ENCODE peak calls at places on chromosomes 16 and 17, in seven cellular contexts. R is cardiac muscle cell, S is AG10803, V is lower leg skin, H is choroid plexus epithelial cell, I is astrocyte of the spinal cord, B is cardiac fibroblast. T is an unnamed sample.

GRCh38 chr16:71426069-71426879 is 15.6 kb downstream of the TLE7 start:
- DNase-seq in R (peak), S (peak), V (peak), H (peak), I (peak), B (peak), T (peak)

GRCh38 chr16:57720142-57720575 is 15.4 kb upstream of the KATNB1 start:
- DNase-seq in R (peak), S (peak), V (no peak), H (peak), I (peak), B (peak), T (peak)

GRCh38 chr17:18967806-18968744 is 16.1 kb downstream of the SLC5A10 start:
- DNase-seq in R (no peak), S (no peak), V (no peak), H (no peak), I (no peak), B (no peak), T (no peak)

GRCh38 chr17:42135664-42136653 is 13.4 kb downstream of the HSPB9 start:
- DNase-seq in R (peak), S (peak), V (no peak), H (peak), I (peak), B (peak), T (peak)

GRCh38 chr16:4115209-4115940 is 867 bp downstream of the ADCY9 start:
- DNase-seq in R (peak), S (peak), V (peak), H (peak), I (peak), B (peak), T (peak)

GRCh38 chr17:39002991-39003715 is 36.0 kb upstream of the FBXO47 start:
- DNase-seq in R (peak), S (peak), V (peak), H (peak), I (peak), B (peak), T (peak)

GRCh38 chr16:48499822-48500440 is 110.0 kb downstream of the N4BP1 start:
- DNase-seq in R (peak), S (peak), V (peak), H (peak), I (peak), B (peak), T (peak)

GRCh38 chr17:9409026-9409425 is 166.6 kb downstream of the STX8 start:
- DNase-seq in R (no peak), S (no peak), V (no peak), H (no peak), I (no peak), B (no peak), T (no peak)

GRCh38 chr16:84239910-84240309 is at the start of gene KCNG4:
- DNase-seq in R (no peak), S (no peak), V (no peak), H (no peak), I (no peak), B (no peak), T (no peak)

GRCh38 chr16:67240506-67240905 is 6.8 kb downstream of the FHOD1 start:
- DNase-seq in R (no peak), S (peak), V (no peak), H (peak), I (no peak), B (no peak), T (peak)

GRCh38 chr16:87924937-87925670 is 11.2 kb downstream of the CA5A start:
- DNase-seq in R (no peak), S (no peak), V (no peak), H (no peak), I (no peak), B (no peak), T (no peak)

GRCh38 chr16:67173808-67174705 is 3.7 kb downstream of the NOL3 start:
- DNase-seq in R (peak), S (peak), V (peak), H (peak), I (peak), B (peak), T (peak)

GRCh38 chr17:13410874-13411273 is 190.9 kb downstream of the HS3ST3A1 start:
- DNase-seq in R (peak), S (peak), V (no peak), H (peak), I (peak), B (peak), T (peak)

GRCh38 chr16:55711959-55712876 is 56.4 kb downstream of the SLC6A2 start:
- DNase-seq in R (peak), S (peak), V (peak), H (peak), I (peak), B (peak), T (peak)
- TF ChIP-seq CTCF in R (peak), S (peak), V (no peak), H (peak), I (peak), B (peak), T (peak)

GRCh38 chr16:2364638-2365210 is 24.2 kb upstream of the ABCA3 start:
- DNase-seq in R (peak), S (no peak), V (no peak), H (peak), I (no peak), B (peak), T (no peak)
- H3K4me3 ChIP-seq in R (no peak), S (no peak), V (no peak), H (no peak), I (no peak), B (no peak), T (no peak)

DNA sequence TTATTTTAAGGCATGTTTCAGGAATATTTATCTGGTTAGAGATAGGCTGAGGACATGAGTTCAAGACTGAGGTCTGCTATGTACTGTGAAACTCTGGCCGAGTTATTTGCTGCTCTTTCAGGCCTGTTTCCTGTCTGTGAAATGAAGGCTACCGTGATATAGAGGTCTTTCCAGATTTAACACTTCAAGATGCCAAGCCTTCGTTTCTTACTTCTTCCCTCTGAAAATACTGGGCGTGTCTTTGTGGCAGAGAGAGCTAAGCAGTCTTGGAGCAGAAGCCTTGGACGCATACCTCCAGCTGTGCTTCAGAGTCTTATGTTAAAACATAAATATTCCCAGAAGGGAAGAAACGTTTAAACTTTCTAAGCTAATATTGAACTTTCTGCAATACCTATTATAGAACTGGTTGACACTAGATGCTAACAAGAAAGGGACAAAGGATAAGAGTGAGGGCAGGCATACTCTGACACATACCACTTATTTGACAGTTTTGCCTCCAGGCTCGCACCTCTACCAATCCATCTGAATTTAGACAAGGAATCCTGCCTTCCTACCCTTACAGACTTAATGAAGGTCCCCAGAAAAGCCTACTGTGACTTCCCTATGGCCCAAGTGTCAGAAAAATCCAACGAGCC is 17.5 kb downstream of the WIPI1 start:
- DNase-seq in R (peak), S (no peak), V (peak), H (peak), I (no peak), B (peak), T (no peak)
- TF ChIP-seq CTCF in R (no peak), S (no peak), V (no peak), H (no peak), I (no peak), B (no peak), T (no peak)

DNA sequence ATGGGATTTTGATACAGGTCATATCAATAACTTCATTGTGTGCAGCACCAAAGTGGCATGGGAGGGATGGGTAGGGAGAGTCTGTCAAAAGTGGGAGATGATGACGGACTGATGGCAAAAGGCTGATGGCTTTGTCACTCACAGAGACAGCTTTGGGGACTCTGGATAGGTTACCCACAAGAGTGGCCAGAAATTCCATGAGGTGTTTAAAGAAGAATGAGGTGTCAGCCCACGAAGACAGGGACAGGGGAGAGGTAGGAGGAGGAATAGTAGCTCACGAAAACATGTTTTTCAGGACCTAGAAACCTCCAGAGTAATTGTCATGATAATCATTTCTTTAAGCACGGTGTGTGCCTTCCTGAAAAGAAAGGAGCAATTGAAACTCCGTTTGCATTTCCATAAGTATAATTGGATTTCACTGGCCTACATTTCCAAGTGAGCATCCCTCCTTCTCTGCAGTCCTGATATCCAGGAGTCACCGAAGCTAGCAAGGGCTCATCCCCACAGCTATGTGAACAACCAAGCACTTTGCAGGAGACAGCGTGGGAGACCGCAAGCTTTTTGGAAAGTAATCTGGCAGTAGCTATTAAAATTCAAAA is 60.0 kb downstream of the HSD17B2 start:
- DNase-seq in R (no peak), S (no peak), V (no peak), H (no peak), I (no peak), B (no peak), T (no peak)
- H3K4me3 ChIP-seq in R (no peak), S (no peak), V (no peak), H (no peak), I (no peak), B (no peak), T (no peak)

GRCh38 chr16:1012722-1013592 is 31.4 kb downstream of the SOX8 start:
- DNase-seq in R (no peak), S (no peak), V (no peak), H (no peak), I (no peak), B (no peak), T (no peak)
- TF ChIP-seq CTCF in R (no peak), S (no peak), V (no peak), H (no peak), I (no peak), B (no peak), T (no peak)

DNA sequence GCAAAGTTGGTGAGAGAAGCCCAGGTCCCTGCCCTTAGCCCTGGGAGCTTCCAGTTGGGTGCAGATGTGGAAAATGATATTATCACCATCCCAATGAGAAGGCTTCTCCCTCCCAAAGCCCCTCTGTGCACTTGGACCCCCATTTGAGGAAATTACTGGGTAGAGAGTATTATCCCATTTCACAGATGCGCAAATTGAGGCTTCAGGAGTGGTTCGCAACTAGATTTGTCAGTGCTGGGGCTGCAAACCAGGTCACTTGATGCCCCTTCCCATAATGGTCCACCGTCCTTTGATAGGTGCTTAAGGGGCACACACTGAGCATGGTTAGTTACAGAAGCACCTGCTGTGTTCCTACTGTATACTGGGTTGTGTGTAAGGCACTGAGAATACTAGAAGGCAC is 14.3 kb upstream of the FOXN1 start:
- DNase-seq in R (no peak), S (no peak), V (no peak), H (no peak), I (no peak), B (no peak), T (no peak)
- H3K4me3 ChIP-seq in R (no peak), S (no peak), V (no peak), H (no peak), I (no peak), B (no peak), T (no peak)

DNA sequence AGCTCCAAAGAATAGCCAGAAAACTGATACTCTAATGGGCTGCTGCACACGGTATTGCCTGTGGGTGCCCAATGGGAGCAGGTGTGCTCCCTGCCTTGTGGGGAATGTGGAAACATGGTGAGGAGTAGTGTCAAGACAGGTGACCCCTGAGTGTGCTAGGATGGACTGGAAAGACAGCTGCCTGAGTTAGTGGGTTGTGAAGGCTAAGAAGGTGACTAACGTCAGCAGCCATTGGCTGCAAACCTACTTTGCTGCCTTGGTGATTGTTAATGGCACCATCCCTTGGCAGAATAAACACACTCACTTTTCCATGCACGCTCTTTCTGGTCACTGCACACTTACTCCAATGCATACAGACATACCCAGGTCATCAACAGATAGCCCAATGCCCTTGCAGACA is 81.8 kb downstream of the AIPL1 start:
- DNase-seq in R (no peak), S (no peak), V (peak), H (no peak), I (no peak), B (no peak), T (no peak)
- TF ChIP-seq CTCF in R (no peak), S (no peak), V (no peak), H (no peak), I (no peak), B (no peak), T (no peak)

GRCh38 chr16:2752850-2753522 is 548 bp downstream of the SRRM2 start:
- DNase-seq in R (peak), S (peak), V (peak), H (peak), I (peak), B (peak), T (peak)

GRCh38 chr16:2753523-2754020 is 1.1 kb downstream of the SRRM2 start:
- DNase-seq in R (peak), S (no peak), V (no peak), H (peak), I (peak), B (peak), T (peak)

GRCh38 chr16:2749936-2750335 is 2.5 kb upstream of the SRRM2 start:
- DNase-seq in R (no peak), S (no peak), V (no peak), H (no peak), I (no peak), B (no peak), T (no peak)

GRCh38 chr16:2751577-2752034 is 832 bp upstream of the SRRM2 start:
- DNase-seq in R (no peak), S (no peak), V (no peak), H (no peak), I (no peak), B (no peak), T (peak)

DNA sequence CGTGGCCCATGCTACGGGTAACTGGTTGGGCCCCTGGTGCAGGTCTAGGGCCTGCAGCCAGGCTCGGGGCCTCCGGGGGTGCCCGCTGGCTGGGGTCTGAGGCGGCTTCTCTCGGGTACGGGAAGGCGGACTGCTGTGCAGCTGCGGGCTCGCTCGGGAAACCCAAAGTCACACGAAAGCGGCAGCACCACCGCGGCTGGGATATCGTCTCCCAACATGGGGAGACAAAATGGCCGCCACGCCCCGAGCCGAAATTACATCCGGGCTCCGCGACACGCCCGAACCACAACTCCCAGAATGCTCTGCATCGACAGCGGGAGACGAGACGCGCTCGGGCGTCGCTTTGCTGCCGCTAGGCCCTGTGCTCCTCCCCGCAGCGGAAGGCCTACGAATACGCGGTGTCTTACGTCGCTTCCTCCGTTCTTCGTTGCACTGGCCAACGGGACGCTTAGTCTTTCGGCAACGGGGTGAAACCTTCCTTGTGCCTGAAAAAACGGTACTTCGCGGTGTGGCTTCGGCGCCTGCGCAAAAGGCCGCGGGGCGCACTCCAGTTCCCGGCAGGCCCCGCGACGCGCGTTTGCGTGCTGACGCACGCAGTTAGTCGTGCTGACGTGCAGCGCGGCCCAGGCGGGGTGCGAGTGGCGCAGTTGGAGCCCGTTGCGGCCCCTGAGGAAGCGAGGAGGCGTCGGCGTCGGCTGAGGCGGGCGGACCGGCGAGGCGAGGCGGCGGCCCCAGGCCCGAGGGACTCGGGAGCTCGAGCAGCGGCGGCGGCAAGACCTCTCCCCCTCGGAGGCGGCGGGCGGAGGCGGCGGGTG is at the start of gene SRRM2:
- DNase-seq in R (peak), S (peak), V (peak), H (peak), I (peak), B (peak), T (peak)
- H3K4me3 ChIP-seq in R (peak), S (peak), V (peak), H (peak), I (peak), B (peak), T (peak)

GRCh38 chr16:1650131-1650530 is 27.9 kb upstream of the JPT2 start:
- DNase-seq in R (no peak), S (no peak), V (no peak), H (no peak), I (no peak), B (no peak), T (peak)

GRCh38 chr16:1654505-1655268 is 23.4 kb upstream of the JPT2 start:
- DNase-seq in R (no peak), S (no peak), V (no peak), H (no peak), I (no peak), B (no peak), T (peak)

GRCh38 chr16:1653023-1653422 is 25.1 kb upstream of the JPT2 start:
- DNase-seq in R (no peak), S (no peak), V (no peak), H (no peak), I (no peak), B (no peak), T (no peak)

GRCh38 chr16:1651055-1651454 is 27.0 kb upstream of the JPT2 start:
- DNase-seq in R (no peak), S (no peak), V (no peak), H (no peak), I (no peak), B (no peak), T (no peak)

DNA sequence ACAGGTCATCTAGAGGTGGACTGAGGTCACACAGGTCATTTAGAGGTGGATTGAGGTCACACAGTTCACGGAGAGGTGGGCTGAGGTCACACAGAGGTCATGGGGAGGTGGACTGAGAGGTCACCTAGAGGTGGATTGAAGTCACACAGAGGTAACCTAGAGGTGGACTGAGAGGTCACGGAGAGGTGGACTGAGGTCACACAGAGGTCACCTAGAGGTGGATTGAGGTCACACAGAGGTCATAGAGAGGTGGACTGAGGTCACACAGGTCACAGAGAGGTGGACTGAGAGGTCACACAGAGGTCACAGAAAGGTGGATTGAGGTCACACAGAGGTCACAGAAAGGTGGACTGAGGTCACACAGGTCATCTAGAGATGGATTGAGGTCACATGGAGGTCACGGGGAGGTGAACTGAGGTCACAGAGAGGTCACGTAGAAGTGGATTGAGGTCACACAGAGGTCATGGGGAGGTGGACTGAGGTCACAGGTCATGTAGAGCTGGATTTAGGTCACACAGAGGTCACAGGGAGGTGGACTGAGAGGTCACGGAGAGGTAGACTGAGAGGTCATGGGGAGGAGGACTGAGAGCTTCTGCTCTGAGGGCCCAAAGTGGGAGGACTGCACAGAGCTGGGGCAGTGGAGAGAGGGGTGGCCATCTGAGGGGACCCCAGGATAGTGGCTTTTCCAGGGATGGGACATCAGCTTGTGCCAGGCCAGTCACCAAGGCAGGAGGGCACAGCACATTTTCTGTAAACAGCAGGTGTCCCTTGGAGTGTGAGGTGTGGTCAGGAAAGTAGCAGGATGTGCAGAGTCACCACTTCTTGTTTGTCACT is 26.4 kb upstream of the JPT2 start:
- DNase-seq in R (no peak), S (no peak), V (no peak), H (peak), I (no peak), B (no peak), T (peak)
- TF ChIP-seq CTCF in R (no peak), S (no peak), V (no peak), H (no peak), I (no peak), B (no peak), T (no peak)